ENCODE peak calls at places on chromosomes 13 and 19, in eight cellular contexts. U is OCI-LY7; P is lower leg skin; V is bronchial epithelial cell; W is AG04450; R is CD8-positive, alpha-beta T cell; A is ovary; K is HL-60. T is an unnamed sample.

GRCh38 chr13:40031031-40031430 is 375.6 kb downstream of the COG6 start:
- DNase-seq in U (no peak), P (no peak), V (peak; percentile 38), W (peak; percentile 2), R (no peak), A (no peak), K (no peak), T (no peak)

GRCh38 chr19:1214299-1214861 is 8.8 kb downstream of the STK11 start:
- DNase-seq in U (no peak), P (no peak), V (no peak), W (no peak), R (no peak), A (no peak), K (no peak), T (no peak)

GRCh38 chr19:54191671-54192453 is 754 bp downstream of the TSEN34 start:
- DNase-seq in U (no peak), P (no peak), V (no peak), W (no peak), R (no peak), A (peak; percentile 54), K (peak; percentile 22), T (peak; percentile 18)

GRCh38 chr13:75256922-75257321 is 225.0 kb downstream of the TBC1D4 start:
- DNase-seq in U (no peak), P (no peak), V (peak; percentile 85), W (no peak), R (no peak), A (no peak), K (no peak), T (no peak)

GRCh38 chr13:74110053-74110452 is 24.2 kb downstream of the KLF12 start:
- DNase-seq in U (no peak), P (no peak), V (no peak), W (no peak), R (no peak), A (no peak), K (no peak), T (no peak)

GRCh38 chr19:6685962-6686627 is 16.1 kb upstream of the TNFSF14 start:
- DNase-seq in U (no peak), P (no peak), V (no peak), W (no peak), R (no peak), A (no peak), K (no peak), T (no peak)

GRCh38 chr13:24997367-24997967 is 98.5 kb upstream of the PABPC3 start:
- DNase-seq in U (peak; percentile 59), P (no peak), V (peak; percentile 26), W (no peak), R (no peak), A (no peak), K (peak; percentile 34), T (no peak)

GRCh38 chr19:38391911-38392464 is 3.5 kb downstream of the SPRED3 start:
- DNase-seq in U (no peak), P (no peak), V (no peak), W (no peak), R (no peak), A (no peak), K (no peak), T (no peak)

GRCh38 chr19:56350416-56351045 is 35.9 kb upstream of the ZSCAN5A start:
- DNase-seq in U (peak; percentile 71), P (no peak), V (peak; percentile 38), W (peak; percentile 3), R (peak; percentile 14), A (peak; percentile 43), K (peak; percentile 58), T (no peak)

GRCh38 chr19:38360839-38361631 is 13.3 kb upstream of the PSMD8 start:
- DNase-seq in U (no peak), P (no peak), V (no peak), W (no peak), R (no peak), A (no peak), K (no peak), T (no peak)

GRCh38 chr19:55585658-55586339 is 5.2 kb upstream of the ZNF579 start:
- DNase-seq in U (peak; percentile 43), P (peak; percentile 89), V (no peak), W (peak; percentile 37), R (no peak), A (peak; percentile 90), K (no peak), T (peak; percentile 81)

GRCh38 chr13:112839347-112840105 is 129.5 kb upstream of the MCF2L start:
- DNase-seq in U (peak; percentile 32), P (peak; percentile 34), V (no peak), W (peak; percentile 20), R (no peak), A (no peak), K (no peak), T (no peak)

GRCh38 chr19:58304748-58305064 is 471 bp upstream of the ERVK3-1 start:
- DNase-seq in U (no peak), P (no peak), V (no peak), W (no peak), R (no peak), A (no peak), K (no peak), T (no peak)

GRCh38 chr19:17074628-17075034 is 621 bp downstream of the HAUS8 start:
- DNase-seq in U (peak; percentile 77), P (no peak), V (no peak), W (no peak), R (no peak), A (no peak), K (no peak), T (no peak)

GRCh38 chr13:20609145-20609544 is 42.2 kb downstream of the IFT88 start:
- DNase-seq in U (no peak), P (no peak), V (peak; percentile 79), W (peak; percentile 72), R (no peak), A (no peak), K (no peak), T (no peak)

GRCh38 chr19:47521473-47522180 is 6.8 kb upstream of the NAPA start:
- DNase-seq in U (no peak), P (no peak), V (no peak), W (no peak), R (no peak), A (no peak), K (no peak), T (no peak)

GRCh38 chr19:1408300-1409203 is 1.2 kb downstream of the DAZAP1 start:
- DNase-seq in U (peak; percentile 64), P (no peak), V (no peak), W (no peak), R (peak; percentile 48), A (no peak), K (peak; percentile 38), T (peak; percentile 77)

GRCh38 chr19:36417752-36418286 is 625 bp downstream of the ZFP82 start:
- DNase-seq in U (peak; percentile 40), P (no peak), V (no peak), W (no peak), R (no peak), A (no peak), K (no peak), T (no peak)
- TF ChIP-seq CTCF in U (no peak), P (no peak), V (no peak), W (no peak), R (no peak), A (no peak), K (no peak), T (no peak)

DNA sequence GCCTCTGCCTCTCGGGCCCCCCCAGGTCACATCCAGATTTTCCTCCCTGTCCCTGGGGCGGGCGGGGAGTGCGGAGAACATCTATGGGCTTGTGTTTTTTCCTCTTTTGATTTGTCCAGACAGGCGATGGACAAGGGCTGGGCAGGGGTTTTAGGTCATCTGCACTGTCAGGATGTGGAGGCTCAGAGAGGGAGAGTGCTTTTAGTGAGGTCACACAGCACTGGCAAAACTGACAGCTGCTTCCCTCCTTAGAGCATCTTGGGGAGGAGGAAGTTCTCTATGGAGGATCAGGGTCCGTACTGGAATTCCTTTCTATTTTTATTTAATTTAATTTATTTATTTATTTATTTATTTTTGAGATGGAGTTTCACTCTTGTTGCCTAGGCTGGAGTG is 38.9 kb downstream of the NFIC start:
- DNase-seq in U (no peak), P (no peak), V (no peak), W (no peak), R (no peak), A (no peak), K (no peak), T (no peak)
- H3K4me3 ChIP-seq in U (no peak overlapping the region), P (no peak overlapping the region), V (no peak overlapping the region), W (no peak overlapping the region), R (no peak overlapping the region), A (peak overlapping the region; percentile 61), K (no peak overlapping the region), T (peak overlapping the region; percentile 68)

GRCh38 chr19:12953456-12954149 is 3.4 kb downstream of the GADD45GIP1 start:
- DNase-seq in U (no peak), P (no peak), V (no peak), W (no peak), R (no peak), A (no peak), K (no peak), T (no peak)

GRCh38 chr19:12955996-12956395 is 1.0 kb downstream of the GADD45GIP1 start:
- DNase-seq in U (no peak), P (no peak), V (no peak), W (no peak), R (no peak), A (no peak), K (no peak), T (no peak)

GRCh38 chr19:12954150-12954962 is 2.7 kb downstream of the GADD45GIP1 start:
- DNase-seq in U (peak; percentile 58), P (no peak), V (no peak), W (no peak), R (no peak), A (no peak), K (peak; percentile 58), T (no peak)

GRCh38 chr19:12949363-12950284 is 4.0 kb downstream of the RAD23A start:
- DNase-seq in U (no peak), P (no peak), V (no peak), W (no peak), R (no peak), A (no peak), K (no peak), T (peak; percentile 77)

DNA sequence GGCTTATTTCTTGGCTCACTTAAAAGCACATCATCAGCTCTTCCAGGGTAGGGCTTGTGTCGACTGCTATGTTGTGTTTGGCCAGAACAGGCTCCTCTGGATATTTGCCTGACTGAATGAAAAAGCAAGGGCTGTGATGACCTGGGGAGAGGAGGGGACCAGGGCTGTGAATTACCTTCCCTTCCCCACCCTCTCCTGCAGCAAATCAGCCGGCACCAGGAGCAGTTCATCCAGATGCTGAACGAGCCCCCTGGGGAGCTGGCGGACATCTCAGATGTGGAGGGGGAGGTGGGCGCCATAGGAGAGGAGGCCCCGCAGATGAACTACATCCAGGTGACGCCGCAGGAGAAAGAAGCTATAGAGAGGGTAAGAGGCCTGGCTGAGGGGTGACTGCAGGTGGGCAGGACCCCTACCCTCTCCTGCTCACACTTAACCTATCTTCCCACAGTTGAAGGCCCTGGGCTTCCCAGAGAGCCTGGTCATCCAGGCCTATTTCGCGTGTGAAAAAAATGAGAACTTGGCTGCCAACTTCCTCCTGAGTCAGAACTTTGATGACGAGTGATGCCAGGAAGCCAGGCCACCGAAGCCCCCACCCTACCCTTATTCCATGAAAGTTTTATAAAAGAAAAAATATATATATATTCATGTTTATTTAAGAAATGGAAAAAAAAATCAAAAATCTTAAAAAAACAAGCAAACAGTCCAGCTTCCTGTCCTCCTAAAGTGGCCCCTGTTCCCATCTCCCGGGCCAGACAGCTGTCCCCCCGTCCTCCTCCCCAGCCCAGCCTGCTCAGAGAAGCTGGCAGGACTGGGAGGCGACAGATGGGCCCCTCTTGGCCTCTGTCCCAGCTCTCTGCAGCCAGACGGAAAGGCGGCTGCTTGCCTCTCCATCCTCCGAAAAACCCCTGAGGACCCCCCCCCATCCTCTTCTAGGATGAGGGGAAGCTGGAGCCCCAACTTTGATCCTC is 4.3 kb downstream of the GADD45GIP1 start:
- DNase-seq in U (no peak), P (no peak), V (peak; percentile 61), W (no peak), R (no peak), A (peak; percentile 45), K (no peak), T (no peak)
- TF ChIP-seq CTCF in U (no peak), P (no peak), V (no peak), W (no peak), R (no peak), A (no peak), K (no peak), T (no peak)

GRCh38 chr13:47858678-47859050 is 142.4 kb downstream of the SUCLA2 start:
- DNase-seq in U (no peak), P (no peak), V (peak; percentile 38), W (peak; percentile 1), R (no peak), A (no peak), K (no peak), T (no peak)
- H3K4me3 ChIP-seq in U (no peak overlapping the region), P (no peak overlapping the region), V (no peak overlapping the region), W (no peak overlapping the region), R (no peak overlapping the region), A (no peak overlapping the region), K (no peak overlapping the region), T (no peak overlapping the region)

T was measured in psoas muscle.